ENCODE peak calls at places on chromosomes 12 and 14, in seven cellular contexts. H is heart left ventricle, F is right lobe of liver, R is fibroblast of mammary gland, Q is uterus, O is AG04450, T is GM12864. S is an unnamed sample.

GRCh38 chr12:99618657-99619056 is 28.9 kb upstream of the GARIN6 start:
- DNase-seq in H (no peak), F (no peak), R (no peak), Q (no peak), O (no peak), T (no peak), S (no peak)

GRCh38 chr14:67517083-67517482 is 16.0 kb upstream of the PLEKHH1 start:
- DNase-seq in H (peak), F (peak), R (no peak), Q (no peak), O (no peak), T (no peak), S (peak)

GRCh38 chr12:3171195-3171591 is 94.0 kb downstream of the TSPAN9 start:
- DNase-seq in H (no peak), F (no peak), R (peak), Q (no peak), O (no peak), T (no peak), S (no peak)

GRCh38 chr12:6946033-6946919 is 2.5 kb downstream of the C12orf57 start:
- DNase-seq in H (no peak), F (peak), R (no peak), Q (no peak), O (no peak), T (no peak), S (peak)

GRCh38 chr14:105857816-105858675 is 331.7 kb downstream of the TMEM121 start:
- DNase-seq in H (peak), F (peak), R (no peak), Q (peak), O (no peak), T (no peak), S (no peak)

GRCh38 chr12:4307593-4308333 is 13.2 kb upstream of the TIGAR start:
- DNase-seq in H (peak), F (peak), R (peak), Q (peak), O (peak), T (no peak), S (peak)

GRCh38 chr12:64558754-64559153 is 51.5 kb upstream of the RASSF3 start:
- DNase-seq in H (no peak), F (no peak), R (no peak), Q (no peak), O (no peak), T (no peak), S (no peak)

GRCh38 chr12:716506-716905 is 35.9 kb upstream of the WNK1 start:
- DNase-seq in H (peak), F (no peak), R (no peak), Q (peak), O (no peak), T (no peak), S (no peak)

GRCh38 chr12:128823216-128823915 is 392 bp downstream of the SLC15A4 start:
- DNase-seq in H (no peak), F (peak), R (no peak), Q (no peak), O (no peak), T (no peak), S (peak)

GRCh38 chr12:100608776-100609175 is 35.3 kb downstream of the GAS2L3 start:
- DNase-seq in H (no peak), F (no peak), R (no peak), Q (no peak), O (no peak), T (no peak), S (no peak)

GRCh38 chr12:20593611-20594010 is 101.5 kb upstream of the SLCO1C1 start:
- DNase-seq in H (no peak), F (no peak), R (no peak), Q (no peak), O (no peak), T (no peak), S (no peak)

DNA sequence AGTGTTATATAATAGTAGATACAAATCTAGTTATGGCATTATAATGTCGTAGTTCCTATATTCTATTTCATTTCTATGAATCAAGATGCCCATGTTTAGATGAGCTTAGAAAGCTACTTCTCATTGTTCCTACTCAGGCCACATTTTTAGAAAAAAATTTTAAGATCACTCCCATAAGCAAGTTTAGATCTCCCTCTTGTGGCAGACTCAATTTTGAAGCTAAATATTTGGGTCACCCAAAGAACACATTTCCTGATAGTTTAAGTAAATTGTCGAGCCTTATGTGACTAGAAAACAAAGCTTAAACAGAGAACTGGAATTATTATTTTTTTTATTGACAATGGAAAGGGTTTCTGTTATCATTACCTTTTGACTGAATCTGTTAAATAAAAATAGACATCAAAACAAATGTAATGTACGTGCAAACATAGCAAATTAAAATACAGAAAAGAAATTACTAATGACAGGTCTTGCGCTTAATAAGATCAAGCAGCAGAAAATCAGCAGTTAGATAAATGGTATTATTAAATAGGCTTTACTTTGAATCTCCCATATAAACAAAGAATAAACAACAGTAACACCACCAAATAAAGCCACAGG is 180.2 kb downstream of the ACSS3 start:
- DNase-seq in H (no peak), F (no peak), R (peak), Q (no peak), O (peak), T (no peak), S (no peak)
- H3K4me3 ChIP-seq in H (no peak), F (no peak), R (no peak), Q (no peak), O (no peak), T (no peak), S (no peak)

DNA sequence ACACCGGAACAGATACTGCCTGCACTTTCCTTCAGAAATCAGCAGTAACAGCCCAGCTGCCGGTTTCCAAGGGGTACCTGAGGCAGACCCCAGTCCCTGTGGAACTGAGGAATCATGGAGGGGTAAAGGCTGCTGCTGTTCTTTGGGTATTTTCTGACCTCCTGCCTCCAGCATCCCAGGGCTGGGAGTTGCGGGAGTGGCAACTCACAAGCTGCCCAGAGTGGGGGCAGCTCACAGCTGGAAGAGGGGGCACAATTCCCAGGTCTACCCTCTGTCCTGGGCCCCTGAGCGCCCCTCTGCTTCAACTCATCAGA is 9.6 kb downstream of the ZNF605 start:
- DNase-seq in H (no peak), F (no peak), R (no peak), Q (no peak), O (no peak), T (no peak), S (no peak)
- TF ChIP-seq CTCF in H (no peak), F (no peak), R (no peak), Q (no peak), O (no peak), T (no peak), S (no peak)

DNA sequence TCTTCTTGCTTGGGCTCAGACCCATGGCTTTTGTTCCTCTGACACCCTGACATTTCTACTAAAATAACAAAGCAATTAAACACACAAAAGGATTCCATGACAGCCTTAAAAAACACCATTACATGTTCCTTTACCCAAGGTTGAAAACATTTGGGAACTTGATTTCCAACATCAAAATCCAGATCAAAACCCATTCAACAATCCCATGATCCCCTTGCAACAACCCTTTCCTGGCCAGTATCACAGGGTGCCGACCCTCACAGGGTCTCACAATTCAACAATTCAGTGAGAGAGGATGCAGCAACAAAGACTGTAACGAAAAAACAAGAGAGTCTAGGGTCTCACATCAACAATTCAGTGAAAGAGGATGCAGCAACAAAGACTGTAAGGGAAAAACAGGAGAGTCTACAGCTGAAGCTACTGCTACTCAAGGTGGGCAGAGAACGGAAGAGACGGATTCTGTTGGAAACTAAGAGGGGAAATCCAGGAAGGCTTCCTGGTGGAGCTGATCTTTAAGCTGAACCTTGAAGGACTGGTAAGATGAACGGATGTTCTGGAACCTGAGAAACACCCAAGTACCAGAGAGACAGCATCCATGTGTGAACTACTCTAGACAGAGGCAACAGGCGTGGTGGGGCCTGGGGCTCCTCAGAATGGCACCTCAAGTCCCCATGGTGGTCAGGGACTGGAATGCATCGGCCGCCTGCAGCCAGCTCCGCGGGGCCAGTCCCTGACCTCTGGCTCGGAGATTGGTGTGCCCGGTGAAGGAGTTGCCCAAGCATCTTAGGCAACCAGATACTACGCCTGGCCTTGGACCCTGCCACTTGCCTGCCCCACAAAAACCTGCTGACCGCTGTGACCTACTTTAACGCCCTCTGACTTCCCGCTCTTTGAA is 22.7 kb upstream of the ZFP36L1 start:
- DNase-seq in H (no peak), F (peak), R (no peak), Q (no peak), O (no peak), T (no peak), S (no peak)
- H3K4me3 ChIP-seq in H (peak), F (peak), R (peak), Q (no peak), O (peak), T (peak), S (no peak)

DNA sequence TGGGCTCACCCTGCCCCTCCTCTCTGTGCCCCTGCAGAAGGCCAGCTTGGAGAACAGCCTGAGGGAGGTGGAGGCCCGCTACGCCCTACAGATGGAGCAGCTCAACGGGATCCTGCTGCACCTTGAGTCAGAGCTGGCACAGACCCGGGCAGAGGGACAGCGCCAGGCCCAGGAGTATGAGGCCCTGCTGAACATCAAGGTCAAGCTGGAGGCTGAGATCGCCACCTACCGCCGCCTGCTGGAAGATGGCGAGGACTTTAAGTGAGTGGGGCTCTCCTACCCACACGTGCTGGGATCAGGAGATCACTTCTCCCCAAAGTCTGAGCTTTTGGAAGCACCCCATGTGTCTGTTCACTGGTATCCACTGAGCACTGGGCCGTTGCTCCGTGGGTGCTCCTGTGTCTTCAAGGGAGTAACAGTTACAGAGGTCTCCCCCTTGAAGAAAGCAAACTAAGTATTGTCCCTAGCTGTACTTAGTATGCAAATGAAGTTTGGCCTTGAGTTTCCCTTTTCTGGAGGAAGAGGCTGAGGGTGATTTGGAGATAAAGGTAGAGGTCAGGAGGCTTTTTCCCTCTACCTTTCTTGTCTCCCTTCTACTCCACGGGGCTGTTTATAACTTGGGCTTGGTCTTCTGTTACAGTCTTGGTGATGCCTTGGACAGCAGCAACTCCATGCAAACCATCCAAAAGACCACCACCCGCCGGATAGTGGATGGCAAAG is 3.3 kb downstream of the KRT18 start:
- DNase-seq in H (no peak), F (peak), R (no peak), Q (no peak), O (no peak), T (no peak), S (peak)
- TF ChIP-seq CTCF in H (no peak), F (peak), R (no peak), Q (no peak), O (no peak), T (peak), S (no peak)

GRCh38 chr12:90401185-90401584 is 553.8 kb downstream of the CCER1 start:
- DNase-seq in H (no peak), F (no peak), R (no peak), Q (no peak), O (no peak), T (no peak), S (no peak)
- H3K4me3 ChIP-seq in H (no peak), F (no peak), R (no peak), Q (no peak), O (no peak), T (no peak), S (no peak)

GRCh38 chr14:99259327-99259726 is 12.7 kb downstream of the BCL11B start:
- DNase-seq in H (no peak), F (no peak), R (no peak), Q (no peak), O (no peak), T (no peak), S (no peak)

GRCh38 chr14:99257673-99258221 is 14.2 kb downstream of the BCL11B start:
- DNase-seq in H (no peak), F (no peak), R (no peak), Q (no peak), O (no peak), T (no peak), S (no peak)

GRCh38 chr14:99258884-99259283 is 13.1 kb downstream of the BCL11B start:
- DNase-seq in H (no peak), F (no peak), R (no peak), Q (no peak), O (no peak), T (no peak), S (no peak)

GRCh38 chr14:99257122-99257672 is 14.8 kb downstream of the BCL11B start:
- DNase-seq in H (no peak), F (no peak), R (no peak), Q (no peak), O (no peak), T (no peak), S (no peak)

DNA sequence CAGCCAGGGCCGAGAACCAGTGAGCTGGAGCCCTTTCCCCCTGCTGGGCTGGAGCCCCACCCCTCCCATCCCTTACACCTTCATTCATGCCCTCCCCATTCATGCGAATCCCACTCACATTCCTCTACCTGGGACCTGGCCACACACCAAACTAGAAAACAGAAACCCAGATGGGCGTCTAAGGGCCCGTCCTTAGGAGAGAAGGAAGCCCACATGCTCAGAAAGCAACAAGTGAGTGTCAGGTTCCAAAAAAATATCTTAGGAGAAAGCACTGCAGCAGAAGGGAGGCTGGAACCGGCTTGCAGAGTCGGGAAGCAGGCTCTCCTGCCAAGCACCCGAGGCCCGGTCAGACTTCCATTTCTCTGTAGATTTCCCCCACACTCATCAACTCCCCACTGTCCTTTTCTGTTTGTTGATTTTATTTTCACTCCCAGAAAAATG is 13.6 kb downstream of the BCL11B start:
- DNase-seq in H (no peak), F (no peak), R (no peak), Q (no peak), O (no peak), T (no peak), S (no peak)
- TF ChIP-seq CTCF in H (no peak), F (no peak), R (no peak), Q (no peak), O (no peak), T (no peak), S (no peak)

GRCh38 chr12:121209221-121209620 is 708 bp upstream of the P2RX4 start:
- DNase-seq in H (no peak), F (no peak), R (no peak), Q (no peak), O (no peak), T (no peak), S (no peak)
- H3K4me3 ChIP-seq in H (peak), F (peak), R (peak), Q (peak), O (peak), T (peak), S (no peak)

GRCh38 chr12:32947203-32947795 is 50.7 kb upstream of the PKP2 start:
- DNase-seq in H (no peak), F (no peak), R (peak), Q (no peak), O (no peak), T (no peak), S (no peak)
- TF ChIP-seq CTCF in H (no peak), F (peak), R (no peak), Q (no peak), O (no peak), T (no peak), S (no peak)

GRCh38 chr12:49543221-49543913 is 4.5 kb downstream of the KCNH3 start:
- DNase-seq in H (no peak), F (no peak), R (no peak), Q (no peak), O (no peak), T (no peak), S (no peak)

GRCh38 chr12:49541911-49542505 is 3.2 kb downstream of the KCNH3 start:
- DNase-seq in H (no peak), F (no peak), R (no peak), Q (no peak), O (no peak), T (no peak), S (no peak)

GRCh38 chr12:49545815-49546214 is 7.0 kb downstream of the KCNH3 start:
- DNase-seq in H (no peak), F (no peak), R (no peak), Q (no peak), O (no peak), T (no peak), S (no peak)

GRCh38 chr12:49542592-49543160 is 3.8 kb downstream of the KCNH3 start:
- DNase-seq in H (no peak), F (no peak), R (no peak), Q (no peak), O (no peak), T (no peak), S (no peak)

DNA sequence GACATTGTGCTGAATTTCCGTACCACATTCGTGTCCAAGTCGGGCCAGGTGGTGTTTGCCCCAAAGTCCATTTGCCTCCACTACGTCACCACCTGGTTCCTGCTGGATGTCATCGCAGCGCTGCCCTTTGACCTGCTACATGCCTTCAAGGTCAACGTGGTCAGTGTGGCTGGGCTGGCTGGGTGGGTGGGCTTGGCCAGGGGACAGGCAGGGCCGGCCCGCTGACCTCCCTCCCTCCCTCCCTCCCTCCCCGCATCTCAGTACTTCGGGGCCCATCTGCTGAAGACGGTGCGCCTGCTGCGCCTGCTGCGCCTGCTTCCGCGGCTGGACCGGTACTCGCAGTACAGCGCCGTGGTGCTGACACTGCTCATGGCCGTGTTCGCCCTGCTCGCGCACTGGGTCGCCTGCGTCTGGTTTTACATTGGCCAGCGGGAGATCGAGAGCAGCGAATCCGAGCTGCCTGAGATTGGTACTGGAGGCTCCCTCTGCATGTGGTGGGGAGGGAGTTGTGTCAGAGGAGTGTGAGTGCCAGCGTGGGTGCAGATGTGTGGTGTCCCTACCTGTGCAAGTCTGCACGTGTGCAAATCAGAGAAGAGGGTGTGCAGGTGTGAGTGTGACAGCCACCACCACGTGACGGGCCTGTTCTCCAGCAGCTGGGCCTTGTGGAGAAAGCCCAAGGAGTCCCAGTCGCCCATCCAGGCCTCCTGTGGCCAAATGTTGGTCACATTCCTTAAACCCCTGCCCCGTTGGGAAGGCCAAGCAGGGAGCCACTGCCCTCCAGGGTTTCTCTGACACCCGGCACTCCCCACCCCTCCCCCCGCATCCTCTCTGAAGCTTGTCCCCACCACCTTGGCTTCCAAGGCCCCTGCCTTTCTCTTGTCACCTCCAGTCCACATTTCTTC is 5.3 kb downstream of the KCNH3 start:
- DNase-seq in H (no peak), F (no peak), R (no peak), Q (no peak), O (no peak), T (no peak), S (no peak)
- H3K4me3 ChIP-seq in H (no peak), F (no peak), R (no peak), Q (no peak), O (no peak), T (no peak), S (no peak)